ENCODE peak calls at places on chromosomes 2 and 18, in five cellular contexts. V is brain microvascular endothelial cell, B is WERI-Rb-1, L is left ventricle myocardium inferior, Z is right lobe of liver. R is an unnamed sample.

GRCh38 chr2:74894261-74895030 is 60.5 kb downstream of the HK2 start:
- DNase-seq in V (peak; percentile 78), L (no peak), Z (no peak), B (no peak), R (no peak)

GRCh38 chr2:15656090-15656489 is 64.4 kb downstream of the DDX1 start:
- DNase-seq in Z (no peak), L (no peak), B (no peak), V (no peak), R (no peak)

GRCh38 chr2:142757111-142757510 is 120.4 kb upstream of the KYNU start:
- DNase-seq in V (no peak), L (no peak), B (no peak), Z (no peak), R (no peak)

GRCh38 chr2:71712179-71712818 is 258.9 kb downstream of the DYSF start:
- DNase-seq in Z (no peak), L (no peak), B (no peak), V (no peak), R (no peak)

GRCh38 chr2:136005462-136006205 is 20.2 kb upstream of the DARS1 start:
- DNase-seq in L (no peak), Z (no peak), V (no peak), B (peak; percentile 68), R (no peak)

GRCh38 chr18:14025306-14025940 is 106.8 kb downstream of the ZNF519 start:
- DNase-seq in Z (no peak), L (no peak), B (no peak), V (no peak), R (no peak)

GRCh38 chr2:54599914-54600313 is 123.5 kb upstream of the EML6 start:
- DNase-seq in Z (peak; percentile 67), B (no peak), L (peak; percentile 70), V (no peak), R (no peak)

GRCh38 chr2:68031546-68032160 is 31.2 kb downstream of the C1D start:
- DNase-seq in L (no peak), V (peak; percentile 51), B (no peak), Z (no peak), R (no peak)

GRCh38 chr2:224284134-224284946 is 117.6 kb downstream of the FAM124B start:
- DNase-seq in V (peak; percentile 23), B (peak; percentile 44), Z (no peak), L (no peak), R (no peak)

GRCh38 chr2:106115250-106115649 is 78.9 kb downstream of the UXS1 start:
- DNase-seq in B (no peak), V (peak; percentile 80), Z (no peak), L (no peak), R (peak; percentile 38)

GRCh38 chr2:26720322-26721166 is 28.0 kb downstream of the KCNK3 start:
- DNase-seq in B (peak; percentile 71), L (peak; percentile 87), V (peak; percentile 61), Z (peak; percentile 89), R (no peak)

GRCh38 chr2:67036446-67036845 is 360.7 kb upstream of the ETAA1 start:
- DNase-seq in Z (no peak), B (no peak), V (no peak), L (no peak), R (no peak)

GRCh38 chr2:207765960-207766582 is 3.6 kb downstream of the FZD5 start:
- DNase-seq in Z (no peak), V (no peak), B (no peak), L (no peak), R (no peak)

GRCh38 chr2:235494716-235495372 is 1.0 kb downstream of the AGAP1 start:
- DNase-seq in V (peak; percentile 32), B (peak; percentile 28), Z (peak; percentile 54), L (no peak), R (no peak)

GRCh38 chr2:19336781-19337180 is 21.6 kb downstream of the OSR1 start:
- DNase-seq in Z (no peak), V (no peak), B (no peak), L (no peak), R (no peak)

GRCh38 chr2:166651991-166652390 is 157.9 kb upstream of the SCN7A start:
- DNase-seq in L (no peak), Z (no peak), B (no peak), V (no peak), R (no peak)

GRCh38 chr2:200130762-200131166 is 175.4 kb downstream of the MAIP1 start:
- DNase-seq in L (no peak), Z (peak; percentile 70), V (peak; percentile 77), B (no peak), R (peak; percentile 4)

GRCh38 chr2:220855296-220855695 is 716.8 kb downstream of the EPHA4 start:
- DNase-seq in L (no peak), B (peak; percentile 54), Z (no peak), V (peak; percentile 26), R (no peak)

GRCh38 chr18:26865557-26865956 is at the start of gene AQP4:
- DNase-seq in B (peak; percentile 19), V (no peak), Z (no peak), L (peak; percentile 45), R (no peak)

GRCh38 chr18:61606068-61606660 is 272.9 kb downstream of the CDH20 start:
- DNase-seq in Z (no peak), V (peak; percentile 31), B (peak; percentile 17), L (peak; percentile 33), R (no peak)

GRCh38 chr18:7388752-7389151 is 157.9 kb downstream of the LRRC30 start:
- DNase-seq in L (no peak), V (no peak), B (no peak), Z (no peak), R (no peak)

GRCh38 chr2:39008663-39009062 is 112.2 kb downstream of the SOS1 start:
- DNase-seq in B (no peak), L (no peak), V (peak; percentile 11), Z (no peak), R (no peak)

GRCh38 chr18:71045331-71046065 is 756.7 kb downstream of the SOCS6 start:
- DNase-seq in L (no peak), Z (no peak), B (no peak), V (no peak), R (no peak)

GRCh38 chr2:147463881-147464520 is 380.8 kb upstream of the ACVR2A start:
- DNase-seq in Z (no peak), L (no peak), V (no peak), B (no peak), R (no peak)

GRCh38 chr2:111118455-111119003 is 2.2 kb upstream of the BCL2L11 start:
- DNase-seq in V (no peak), B (no peak), L (peak; percentile 28), Z (no peak), R (no peak)

GRCh38 chr18:72376256-72376655 is 167.9 kb downstream of the CBLN2 start:
- DNase-seq in Z (no peak), B (no peak), V (no peak), L (no peak), R (no peak)

GRCh38 chr2:232888839-232889529 is 18.9 kb downstream of the SNORC start:
- DNase-seq in V (no peak), B (no peak), Z (no peak), L (no peak), R (no peak)

GRCh38 chr2:170829016-170829415 is 12.3 kb downstream of the GAD1 start:
- DNase-seq in L (no peak), Z (no peak), V (no peak), B (no peak), R (no peak)

GRCh38 chr18:31630549-31630948 is 38.9 kb downstream of the TTR start:
- DNase-seq in V (no peak), Z (no peak), L (no peak), B (no peak), R (no peak)

GRCh38 chr2:170917957-170918356 is 11.1 kb upstream of the GORASP2 start:
- DNase-seq in V (no peak), B (no peak), Z (no peak), L (no peak), R (no peak)

GRCh38 chr2:141029424-141030078 is 1101.3 kb downstream of the LRP1B start:
- DNase-seq in B (no peak), L (no peak), Z (no peak), V (no peak), R (no peak)

GRCh38 chr2:6025391-6025790 is 333.2 kb downstream of the SOX11 start:
- DNase-seq in L (no peak), V (no peak), Z (no peak), B (peak; percentile 54), R (no peak)

GRCh38 chr2:120641366-120641771 is 94.3 kb upstream of the GLI2 start:
- DNase-seq in Z (no peak), V (peak; percentile 67), L (no peak), B (no peak), R (no peak)

GRCh38 chr18:11851156-11852047 is at the start of gene CHMP1B:
- DNase-seq in B (peak; percentile 95), V (peak; percentile 97), L (peak; percentile 99), Z (peak; percentile 98), R (peak; percentile 83)

GRCh38 chr2:128642801-128643200 is 324.1 kb upstream of the HS6ST1 start:
- DNase-seq in V (no peak), Z (no peak), L (no peak), B (no peak), R (no peak)
- TF ChIP-seq CTCF in V (no peak), Z (no peak), L (no peak), B (no peak), R (no peak)

GRCh38 chr2:9356336-9356735 is 67.0 kb downstream of the ITGB1BP1 start:
- DNase-seq in B (peak; percentile 43), V (no peak), Z (no peak), L (no peak), R (no peak)
- H3K36me3 ChIP-seq in B (peaks cover 35% of the 10 kb centered on the region), V (peaks cover 57% of the 10 kb centered on the region), Z (no peaks in the 10 kb centered on the region), L (peaks cover 62% of the 10 kb centered on the region), R (peaks cover 20% of the 10 kb centered on the region)

GRCh38 chr18:49335677-49336076 is 124.8 kb downstream of the DYM start:
- DNase-seq in V (no peak), L (no peak), Z (no peak), B (peak; percentile 19), R (no peak)
- TF ChIP-seq CTCF in V (peak; percentile 14), L (peak; percentile 9), Z (peak; percentile 10), B (peak; percentile 21), R (no peak)

GRCh38 chr2:169178364-169178763 is 109.0 kb downstream of the DHRS9 start:
- DNase-seq in Z (no peak), L (no peak), V (no peak), B (no peak), R (no peak)
- H3K36me3 ChIP-seq in Z (no peaks in the 10 kb centered on the region), L (no peaks in the 10 kb centered on the region), V (no peaks in the 10 kb centered on the region), B (no peaks in the 10 kb centered on the region), R (no peaks in the 10 kb centered on the region)

R was measured in BJ.